ENCODE peak calls at places on chromosomes 7 and 10, in five cellular contexts. B is LoVo, J is Daoy, X is Ammon's horn, P is MCF 10A. Z is an unnamed sample.

GRCh38 chr7:16543456-16543855 is 16.8 kb downstream of the LRRC72 start:
- DNase-seq in B (no peak), J (no peak), X (no peak), P (no peak), Z (no peak)

GRCh38 chr7:22990588-22990949 is 23.4 kb downstream of the HYCC1 start:
- DNase-seq in B (no peak), J (peak), X (no peak), P (no peak), Z (no peak)

GRCh38 chr10:83062871-83063270 is 1076.4 kb upstream of the GHITM start:
- DNase-seq in B (no peak), J (no peak), X (no peak), P (no peak), Z (no peak)

GRCh38 chr10:129491123-129491734 is 24.2 kb downstream of the MGMT start:
- DNase-seq in B (no peak), J (no peak), X (no peak), P (peak), Z (no peak)

GRCh38 chr10:87589653-87590052 is 70.0 kb upstream of the PAPSS2 start:
- DNase-seq in B (no peak), J (no peak), X (no peak), P (no peak), Z (no peak)

GRCh38 chr10:89979726-89980125 is 278.3 kb downstream of the KIF20B start:
- DNase-seq in B (no peak), J (no peak), X (no peak), P (no peak), Z (no peak)

GRCh38 chr7:120272896-120273475 is at the start of gene KCND2:
- DNase-seq in B (no peak), J (peak), X (peak), P (no peak), Z (no peak)

GRCh38 chr7:155258233-155258575 is 39.5 kb upstream of the INSIG1 start:
- DNase-seq in B (peak), J (peak), X (no peak), P (peak), Z (peak)

GRCh38 chr10:14261341-14261740 is 69.4 kb downstream of the FRMD4A start:
- DNase-seq in B (no peak), J (no peak), X (no peak), P (no peak), Z (no peak)

GRCh38 chr10:77756319-77757232 is 119.0 kb upstream of the KCNMA1 start:
- DNase-seq in B (peak), J (peak), X (peak), P (peak), Z (peak)

GRCh38 chr10:103894454-103894853 is 23.5 kb downstream of the STN1 start:
- DNase-seq in B (no peak), J (no peak), X (no peak), P (no peak), Z (no peak)

GRCh38 chr10:29621161-29621560 is 13.6 kb downstream of the SVIL start:
- DNase-seq in B (no peak), J (peak), X (no peak), P (peak), Z (peak)

GRCh38 chr10:112663181-112663879 is 216.3 kb downstream of the VTI1A start:
- DNase-seq in B (no peak), J (peak), X (no peak), P (peak), Z (peak)

GRCh38 chr10:129586897-129587443 is 119.9 kb downstream of the MGMT start:
- DNase-seq in B (no peak), J (no peak), X (no peak), P (peak), Z (no peak)